ENCODE peak calls at places on chromosomes 11 and 22, in five cellular contexts. One of them, this sample, is unnamed.

GRCh38 chr11:36469881-36470802 is 39.9 kb downstream of the TRAF6 start:
- DNase-seq in LHCN-M2: peak
- DNase-seq in NCI-H1417: no peak
- DNase-seq in CD4-positive, CD25-positive, alpha-beta regulatory T cell: no peak
- DNase-seq in NCI-H2081: no peak
- DNase-seq in this sample: no peak

GRCh38 chr22:20451920-20452319 is 14.3 kb upstream of the SCARF2 start:
- DNase-seq in NCI-H1417: no peak
- DNase-seq in NCI-H2081: no peak
- DNase-seq in CD4-positive, CD25-positive, alpha-beta regulatory T cell: no peak
- DNase-seq in LHCN-M2: no peak
- DNase-seq in this sample: no peak

GRCh38 chr22:40400173-40400572 is 29.8 kb downstream of the SGSM3 start:
- DNase-seq in LHCN-M2: no peak
- DNase-seq in NCI-H2081: no peak
- DNase-seq in NCI-H1417: no peak
- DNase-seq in CD4-positive, CD25-positive, alpha-beta regulatory T cell: peak
- DNase-seq in this sample: no peak

GRCh38 chr11:69018924-69019323 is 5.9 kb upstream of the MRGPRF start:
- DNase-seq in CD4-positive, CD25-positive, alpha-beta regulatory T cell: no peak
- DNase-seq in NCI-H2081: no peak
- DNase-seq in LHCN-M2: no peak
- DNase-seq in NCI-H1417: no peak
- DNase-seq in this sample: no peak

GRCh38 chr11:101127699-101128570 is 1.7 kb downstream of the PGR start:
- DNase-seq in NCI-H1417: peak
- DNase-seq in NCI-H2081: peak
- DNase-seq in CD4-positive, CD25-positive, alpha-beta regulatory T cell: no peak
- DNase-seq in LHCN-M2: no peak
- DNase-seq in this sample: no peak

GRCh38 chr22:35684270-35684700 is 33.4 kb upstream of the APOL5 start:
- DNase-seq in LHCN-M2: peak
- DNase-seq in CD4-positive, CD25-positive, alpha-beta regulatory T cell: no peak
- DNase-seq in NCI-H2081: no peak
- DNase-seq in NCI-H1417: no peak
- DNase-seq in this sample: no peak

GRCh38 chr22:29269731-29270474 is 1.8 kb downstream of the EWSR1 start:
- DNase-seq in CD4-positive, CD25-positive, alpha-beta regulatory T cell: peak
- DNase-seq in LHCN-M2: no peak
- DNase-seq in NCI-H1417: no peak
- DNase-seq in NCI-H2081: no peak
- DNase-seq in this sample: no peak

GRCh38 chr11:71342951-71343827 is 90.8 kb upstream of the SHANK2 start:
- DNase-seq in NCI-H2081: no peak
- DNase-seq in LHCN-M2: peak
- DNase-seq in NCI-H1417: peak
- DNase-seq in CD4-positive, CD25-positive, alpha-beta regulatory T cell: no peak
- DNase-seq in this sample: peak

GRCh38 chr22:49540571-49541450 is 286.9 kb downstream of the BRD1 start:
- DNase-seq in NCI-H1417: no peak
- DNase-seq in CD4-positive, CD25-positive, alpha-beta regulatory T cell: no peak
- DNase-seq in NCI-H2081: no peak
- DNase-seq in LHCN-M2: no peak
- DNase-seq in this sample: no peak

GRCh38 chr11:30488304-30488998 is 97.7 kb downstream of the MPPED2 start:
- DNase-seq in CD4-positive, CD25-positive, alpha-beta regulatory T cell: no peak
- DNase-seq in NCI-H2081: peak
- DNase-seq in LHCN-M2: peak
- DNase-seq in NCI-H1417: peak
- DNase-seq in this sample: no peak

GRCh38 chr22:17842386-17842785 is 68.1 kb upstream of the BID start:
- DNase-seq in LHCN-M2: no peak
- DNase-seq in CD4-positive, CD25-positive, alpha-beta regulatory T cell: peak
- DNase-seq in NCI-H2081: no peak
- DNase-seq in NCI-H1417: no peak
- DNase-seq in this sample: peak

GRCh38 chr11:95338430-95338991 is 107.5 kb upstream of the SESN3 start:
- DNase-seq in NCI-H2081: no peak
- DNase-seq in NCI-H1417: peak
- DNase-seq in CD4-positive, CD25-positive, alpha-beta regulatory T cell: no peak
- DNase-seq in LHCN-M2: no peak
- DNase-seq in this sample: no peak

GRCh38 chr11:70192666-70193410 is 10.3 kb upstream of the FADD start:
- DNase-seq in LHCN-M2: no peak
- DNase-seq in NCI-H1417: no peak
- DNase-seq in NCI-H2081: no peak
- DNase-seq in CD4-positive, CD25-positive, alpha-beta regulatory T cell: no peak
- DNase-seq in this sample: no peak

GRCh38 chr11:125393331-125393730 is 102.7 kb downstream of the FEZ1 start:
- DNase-seq in NCI-H2081: no peak
- DNase-seq in CD4-positive, CD25-positive, alpha-beta regulatory T cell: no peak
- DNase-seq in NCI-H1417: no peak
- DNase-seq in LHCN-M2: no peak
- DNase-seq in this sample: no peak

GRCh38 chr11:36376315-36376887 is 80.3 kb downstream of the PRR5L start:
- DNase-seq in LHCN-M2: no peak
- DNase-seq in NCI-H1417: peak
- DNase-seq in CD4-positive, CD25-positive, alpha-beta regulatory T cell: no peak
- DNase-seq in NCI-H2081: no peak
- DNase-seq in this sample: no peak

GRCh38 chr11:19519912-19520641 is 192.6 kb upstream of the NAV2 start:
- DNase-seq in NCI-H2081: no peak
- DNase-seq in NCI-H1417: peak
- DNase-seq in CD4-positive, CD25-positive, alpha-beta regulatory T cell: no peak
- DNase-seq in LHCN-M2: no peak
- DNase-seq in this sample: no peak

GRCh38 chr11:32890843-32891656 is 1.6 kb upstream of the QSER1 start:
- DNase-seq in LHCN-M2: no peak
- DNase-seq in NCI-H2081: peak
- DNase-seq in NCI-H1417: peak
- DNase-seq in CD4-positive, CD25-positive, alpha-beta regulatory T cell: no peak
- DNase-seq in this sample: no peak

GRCh38 chr11:72589802-72590761 is 84.1 kb downstream of the PDE2A start:
- DNase-seq in LHCN-M2: peak
- DNase-seq in CD4-positive, CD25-positive, alpha-beta regulatory T cell: peak
- DNase-seq in NCI-H2081: no peak
- DNase-seq in NCI-H1417: no peak
- DNase-seq in this sample: no peak

GRCh38 chr11:69657911-69658605 is 17.1 kb downstream of the LTO1 start:
- DNase-seq in LHCN-M2: no peak
- DNase-seq in NCI-H2081: no peak
- DNase-seq in CD4-positive, CD25-positive, alpha-beta regulatory T cell: no peak
- DNase-seq in NCI-H1417: no peak
- DNase-seq in this sample: no peak

GRCh38 chr11:69637956-69638871 is 2.7 kb upstream of the CCND1 start:
- DNase-seq in LHCN-M2: peak
- DNase-seq in CD4-positive, CD25-positive, alpha-beta regulatory T cell: no peak
- DNase-seq in NCI-H2081: no peak
- DNase-seq in NCI-H1417: peak
- DNase-seq in this sample: no peak

GRCh38 chr22:20239063-20239950 is 28.8 kb downstream of the RTN4R start:
- DNase-seq in NCI-H1417: peak
- DNase-seq in CD4-positive, CD25-positive, alpha-beta regulatory T cell: peak
- DNase-seq in LHCN-M2: no peak
- DNase-seq in NCI-H2081: no peak
- DNase-seq in this sample: no peak

GRCh38 chr22:40247976-40248375 is 70.3 kb downstream of the TNRC6B start:
- DNase-seq in CD4-positive, CD25-positive, alpha-beta regulatory T cell: peak
- DNase-seq in NCI-H1417: no peak
- DNase-seq in NCI-H2081: no peak
- DNase-seq in LHCN-M2: no peak
- DNase-seq in this sample: no peak

GRCh38 chr11:106983251-106983650 is 35.0 kb downstream of the GUCY1A2 start:
- DNase-seq in CD4-positive, CD25-positive, alpha-beta regulatory T cell: no peak
- DNase-seq in LHCN-M2: no peak
- DNase-seq in NCI-H2081: no peak
- DNase-seq in NCI-H1417: no peak
- DNase-seq in this sample: no peak

GRCh38 chr11:47035108-47035507 is 98.5 kb downstream of the CSTPP1 start:
- DNase-seq in NCI-H1417: no peak
- DNase-seq in CD4-positive, CD25-positive, alpha-beta regulatory T cell: peak
- DNase-seq in LHCN-M2: no peak
- DNase-seq in NCI-H2081: no peak
- DNase-seq in this sample: no peak

GRCh38 chr22:22025320-22026156 is 43.0 kb upstream of the TOP3B start:
- DNase-seq in NCI-H2081: no peak
- DNase-seq in LHCN-M2: no peak
- DNase-seq in NCI-H1417: no peak
- DNase-seq in CD4-positive, CD25-positive, alpha-beta regulatory T cell: no peak
- DNase-seq in this sample: no peak

GRCh38 chr11:66454253-66454652 is 12.5 kb upstream of the PELI3 start:
- DNase-seq in LHCN-M2: no peak
- DNase-seq in NCI-H1417: no peak
- DNase-seq in CD4-positive, CD25-positive, alpha-beta regulatory T cell: peak
- DNase-seq in NCI-H2081: no peak
- DNase-seq in this sample: no peak

GRCh38 chr22:37998543-37998942 is 14.2 kb upstream of the SOX10 start:
- DNase-seq in CD4-positive, CD25-positive, alpha-beta regulatory T cell: no peak
- DNase-seq in LHCN-M2: no peak
- DNase-seq in NCI-H1417: no peak
- DNase-seq in NCI-H2081: no peak
- DNase-seq in this sample: no peak

GRCh38 chr11:72721689-72722049 is 30.5 kb downstream of the ARAP1 start:
- DNase-seq in NCI-H2081: no peak
- DNase-seq in LHCN-M2: no peak
- DNase-seq in CD4-positive, CD25-positive, alpha-beta regulatory T cell: peak
- DNase-seq in NCI-H1417: peak
- DNase-seq in this sample: no peak

GRCh38 chr11:20015101-20015500 is 145.2 kb downstream of the DBX1 start:
- DNase-seq in CD4-positive, CD25-positive, alpha-beta regulatory T cell: no peak
- DNase-seq in LHCN-M2: peak
- DNase-seq in NCI-H2081: no peak
- DNase-seq in NCI-H1417: no peak
- DNase-seq in this sample: no peak